ENCODE peak calls at places on chromosome 21, in five cellular contexts. R is nephron progenitor cell, A is GM10248, Y is aorta, V is IMR-90. P is an unnamed sample.

GRCh38 chr21:44650973-44651675 is 3.3 kb downstream of the KRTAP12-4 start:
- DNase-seq in R (no peak), A (no peak), Y (peak), V (no peak), P (no peak)

GRCh38 chr21:29870814-29871213 is 69.0 kb downstream of the GRIK1 start:
- DNase-seq in R (no peak), A (no peak), Y (no peak), V (no peak), P (no peak)

GRCh38 chr21:27519357-27519756 is 552.5 kb upstream of the ADAMTS5 start:
- DNase-seq in R (no peak), A (no peak), Y (no peak), V (peak), P (no peak)

GRCh38 chr21:44737706-44738354 is 26.5 kb upstream of the TSPEAR start:
- DNase-seq in R (no peak), A (no peak), Y (peak), V (peak), P (no peak)

GRCh38 chr21:36859744-36860501 is 106.5 kb downstream of the HLCS start:
- DNase-seq in R (peak), A (peak), Y (peak), V (peak), P (no peak)

GRCh38 chr21:34280389-34280795 is 83.4 kb upstream of the KCNE2 start:
- DNase-seq in R (no peak), A (no peak), Y (no peak), V (no peak), P (no peak)

GRCh38 chr21:45338326-45339017 is 50.8 kb upstream of the POFUT2 start:
- DNase-seq in R (no peak), A (no peak), Y (peak), V (no peak), P (no peak)

GRCh38 chr21:39612233-39613028 is at the start of gene B3GALT5:
- DNase-seq in R (peak), A (no peak), Y (no peak), V (no peak), P (no peak)

GRCh38 chr21:17387030-17387617 is 125.7 kb upstream of the CXADR start:
- DNase-seq in R (peak), A (peak), Y (no peak), V (peak), P (peak)